ENCODE peak calls at places on chromosomes 16 and 17, in nine cellular contexts. One of them, this sample, is unnamed.

GRCh38 chr16:69443809-69444611 is 19.6 kb downstream of the CYB5B start:
- DNase-seq in A673: no peak
- DNase-seq in IMR-90: peak; percentile 47
- DNase-seq in mucosa of descending colon: peak; percentile 44
- DNase-seq in HFF-Myc: no peak
- DNase-seq in thoracic aorta: no peak
- DNase-seq in tibial artery: no peak
- DNase-seq in cardiac muscle cell: peak; percentile 52
- DNase-seq in ascending aorta: no peak
- DNase-seq in this sample: peak; percentile 56

GRCh38 chr17:67491009-67491677 is 114.1 kb downstream of the PITPNC1 start:
- DNase-seq in cardiac muscle cell: peak; percentile 97
- DNase-seq in A673: no peak
- DNase-seq in thoracic aorta: peak; percentile 59
- DNase-seq in tibial artery: peak; percentile 89
- DNase-seq in IMR-90: peak; percentile 98
- DNase-seq in HFF-Myc: peak; percentile 88
- DNase-seq in mucosa of descending colon: peak; percentile 52
- DNase-seq in ascending aorta: peak; percentile 77
- DNase-seq in this sample: peak; percentile 100

GRCh38 chr17:11404431-11404830 is 163.4 kb downstream of the SHISA6 start:
- DNase-seq in A673: peak; percentile 71
- DNase-seq in tibial artery: no peak
- DNase-seq in ascending aorta: no peak
- DNase-seq in IMR-90: no peak
- DNase-seq in thoracic aorta: no peak
- DNase-seq in mucosa of descending colon: peak; percentile 23
- DNase-seq in cardiac muscle cell: no peak
- DNase-seq in HFF-Myc: no peak
- DNase-seq in this sample: no peak

GRCh38 chr17:68355093-68355492 is 63.8 kb downstream of the ARSG start:
- DNase-seq in IMR-90: peak; percentile 65
- DNase-seq in cardiac muscle cell: peak; percentile 56
- DNase-seq in HFF-Myc: no peak
- DNase-seq in thoracic aorta: no peak
- DNase-seq in A673: no peak
- DNase-seq in tibial artery: no peak
- DNase-seq in ascending aorta: no peak
- DNase-seq in mucosa of descending colon: no peak
- DNase-seq in this sample: peak; percentile 52

GRCh38 chr16:14531613-14532012 is 98.4 kb downstream of the PARN start:
- DNase-seq in mucosa of descending colon: no peak
- DNase-seq in cardiac muscle cell: no peak
- DNase-seq in tibial artery: no peak
- DNase-seq in ascending aorta: no peak
- DNase-seq in HFF-Myc: no peak
- DNase-seq in thoracic aorta: no peak
- DNase-seq in IMR-90: no peak
- DNase-seq in A673: no peak
- DNase-seq in this sample: no peak

GRCh38 chr17:28963212-28963611 is 11.9 kb upstream of the PHF12 start:
- DNase-seq in HFF-Myc: no peak
- DNase-seq in A673: no peak
- DNase-seq in ascending aorta: no peak
- DNase-seq in cardiac muscle cell: peak; percentile 41
- DNase-seq in mucosa of descending colon: no peak
- DNase-seq in tibial artery: no peak
- DNase-seq in IMR-90: peak; percentile 34
- DNase-seq in thoracic aorta: no peak
- DNase-seq in this sample: peak; percentile 44

GRCh38 chr17:47955497-47956461 is 1.9 kb downstream of the PRR15L start:
- DNase-seq in HFF-Myc: no peak
- DNase-seq in ascending aorta: no peak
- DNase-seq in tibial artery: no peak
- DNase-seq in cardiac muscle cell: no peak
- DNase-seq in thoracic aorta: no peak
- DNase-seq in mucosa of descending colon: peak; percentile 74
- DNase-seq in A673: no peak
- DNase-seq in IMR-90: no peak
- DNase-seq in this sample: no peak

GRCh38 chr16:6165330-6165984 is 1067.9 kb upstream of the EEF2KMT start:
- DNase-seq in IMR-90: no peak
- DNase-seq in tibial artery: no peak
- DNase-seq in cardiac muscle cell: no peak
- DNase-seq in HFF-Myc: no peak
- DNase-seq in A673: peak; percentile 21
- DNase-seq in thoracic aorta: no peak
- DNase-seq in mucosa of descending colon: no peak
- DNase-seq in ascending aorta: no peak
- DNase-seq in this sample: no peak

GRCh38 chr17:6831662-6832263 is at the start of gene TEKT1:
- DNase-seq in cardiac muscle cell: peak; percentile 89
- DNase-seq in HFF-Myc: peak; percentile 26
- DNase-seq in thoracic aorta: peak; percentile 15
- DNase-seq in ascending aorta: peak; percentile 25
- DNase-seq in IMR-90: peak; percentile 26
- DNase-seq in mucosa of descending colon: peak; percentile 80
- DNase-seq in A673: peak; percentile 60
- DNase-seq in tibial artery: peak; percentile 71
- DNase-seq in this sample: peak; percentile 38

GRCh38 chr16:15948532-15949209 is 745 bp upstream of the ABCC1 start:
- DNase-seq in HFF-Myc: no peak
- DNase-seq in A673: no peak
- DNase-seq in cardiac muscle cell: no peak
- DNase-seq in thoracic aorta: no peak
- DNase-seq in tibial artery: no peak
- DNase-seq in IMR-90: no peak
- DNase-seq in mucosa of descending colon: peak; percentile 52
- DNase-seq in ascending aorta: no peak
- DNase-seq in this sample: no peak

GRCh38 chr17:57107498-57108101 is 22.6 kb downstream of the AKAP1 start:
- DNase-seq in A673: no peak
- DNase-seq in IMR-90: peak; percentile 42
- DNase-seq in mucosa of descending colon: peak; percentile 82
- DNase-seq in ascending aorta: no peak
- DNase-seq in tibial artery: no peak
- DNase-seq in cardiac muscle cell: no peak
- DNase-seq in thoracic aorta: no peak
- DNase-seq in HFF-Myc: no peak
- DNase-seq in this sample: peak; percentile 18

GRCh38 chr17:56665864-56666263 is 72.4 kb downstream of the NOG start:
- DNase-seq in tibial artery: no peak
- DNase-seq in ascending aorta: no peak
- DNase-seq in cardiac muscle cell: no peak
- DNase-seq in A673: no peak
- DNase-seq in thoracic aorta: no peak
- DNase-seq in mucosa of descending colon: no peak
- DNase-seq in HFF-Myc: no peak
- DNase-seq in IMR-90: no peak
- DNase-seq in this sample: no peak

GRCh38 chr17:42997984-42998938 is at the start of gene RPL27:
- DNase-seq in tibial artery: peak; percentile 99
- DNase-seq in ascending aorta: peak; percentile 95
- DNase-seq in HFF-Myc: peak; percentile 100
- DNase-seq in mucosa of descending colon: peak; percentile 99
- DNase-seq in cardiac muscle cell: peak; percentile 100
- DNase-seq in A673: peak; percentile 98
- DNase-seq in thoracic aorta: peak; percentile 95
- DNase-seq in IMR-90: peak; percentile 100
- DNase-seq in this sample: peak; percentile 100

GRCh38 chr17:42999003-42999525 is 845 bp downstream of the RPL27 start:
- DNase-seq in cardiac muscle cell: no peak
- DNase-seq in IMR-90: no peak
- DNase-seq in mucosa of descending colon: no peak
- DNase-seq in ascending aorta: no peak
- DNase-seq in tibial artery: no peak
- DNase-seq in HFF-Myc: no peak
- DNase-seq in A673: no peak
- DNase-seq in thoracic aorta: no peak
- DNase-seq in this sample: no peak

GRCh38 chr17:42992872-42993271 is 5.3 kb upstream of the RPL27 start:
- DNase-seq in IMR-90: no peak
- DNase-seq in ascending aorta: no peak
- DNase-seq in cardiac muscle cell: no peak
- DNase-seq in thoracic aorta: no peak
- DNase-seq in tibial artery: no peak
- DNase-seq in mucosa of descending colon: no peak
- DNase-seq in A673: no peak
- DNase-seq in HFF-Myc: no peak
- DNase-seq in this sample: no peak

GRCh38 chr17:42997390-42997983 is 732 bp upstream of the RPL27 start:
- DNase-seq in thoracic aorta: no peak
- DNase-seq in tibial artery: no peak
- DNase-seq in IMR-90: no peak
- DNase-seq in ascending aorta: no peak
- DNase-seq in A673: no peak
- DNase-seq in HFF-Myc: no peak
- DNase-seq in mucosa of descending colon: no peak
- DNase-seq in cardiac muscle cell: no peak
- DNase-seq in this sample: no peak
- H3K4me3 ChIP-seq in thoracic aorta: peak overlapping the region; percentile 90
- H3K4me3 ChIP-seq in tibial artery: peak overlapping the region; percentile 30
- H3K4me3 ChIP-seq in IMR-90: peak overlapping the region; percentile 12
- H3K4me3 ChIP-seq in ascending aorta: peak overlapping the region; percentile 18
- H3K4me3 ChIP-seq in A673: peak overlapping the region; percentile 92
- H3K4me3 ChIP-seq in HFF-Myc: peak overlapping the region; percentile 10
- H3K4me3 ChIP-seq in mucosa of descending colon: no peak overlapping the region
- H3K4me3 ChIP-seq in cardiac muscle cell: peak overlapping the region; percentile 17
- H3K4me3 ChIP-seq in this sample: peak overlapping the region; percentile 22

DNA sequence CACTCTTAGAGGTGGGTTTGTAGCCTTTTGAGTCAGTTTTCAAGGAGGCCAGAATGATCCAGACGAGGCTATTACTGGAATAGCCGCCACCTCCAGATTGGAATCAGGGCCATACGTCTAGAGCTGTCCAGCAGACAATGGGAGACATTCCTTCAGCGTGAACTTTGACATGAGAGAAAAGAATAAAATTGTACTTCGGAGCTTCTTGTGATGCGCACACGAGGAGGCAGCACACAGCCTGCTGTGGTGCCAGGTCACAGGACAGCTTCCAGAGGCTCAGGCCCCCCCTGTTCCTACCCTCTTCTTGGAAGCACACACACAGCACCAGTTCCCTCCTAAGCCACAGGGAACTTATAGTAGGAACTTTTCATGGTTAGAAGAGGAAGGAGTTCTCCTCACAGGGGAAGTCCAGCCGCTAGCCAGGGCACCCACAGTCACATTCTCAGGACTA is 81.0 kb downstream of the VPS53 start:
- DNase-seq in mucosa of descending colon: no peak
- DNase-seq in thoracic aorta: no peak
- DNase-seq in HFF-Myc: no peak
- DNase-seq in cardiac muscle cell: peak; percentile 57
- DNase-seq in A673: no peak
- DNase-seq in ascending aorta: no peak
- DNase-seq in IMR-90: no peak
- DNase-seq in tibial artery: peak; percentile 48
- DNase-seq in this sample: no peak
- TF ChIP-seq CTCF in mucosa of descending colon: no peak
- TF ChIP-seq CTCF in thoracic aorta: no peak
- TF ChIP-seq CTCF in HFF-Myc: no peak
- TF ChIP-seq CTCF in cardiac muscle cell: no peak
- TF ChIP-seq CTCF in A673: no peak
- TF ChIP-seq CTCF in ascending aorta: no peak
- TF ChIP-seq CTCF in IMR-90: no peak
- TF ChIP-seq CTCF in tibial artery: no peak
- TF ChIP-seq CTCF in this sample: no peak

GRCh38 chr17:72380737-72381136 is 259.9 kb downstream of the SOX9 start:
- DNase-seq in IMR-90: no peak
- DNase-seq in cardiac muscle cell: no peak
- DNase-seq in tibial artery: no peak
- DNase-seq in A673: no peak
- DNase-seq in HFF-Myc: no peak
- DNase-seq in ascending aorta: no peak
- DNase-seq in thoracic aorta: no peak
- DNase-seq in mucosa of descending colon: no peak
- DNase-seq in this sample: no peak

GRCh38 chr17:72378414-72379395 is 257.9 kb downstream of the SOX9 start:
- DNase-seq in IMR-90: no peak
- DNase-seq in mucosa of descending colon: no peak
- DNase-seq in ascending aorta: no peak
- DNase-seq in thoracic aorta: no peak
- DNase-seq in cardiac muscle cell: no peak
- DNase-seq in HFF-Myc: no peak
- DNase-seq in A673: peak; percentile 78
- DNase-seq in tibial artery: no peak
- DNase-seq in this sample: no peak

GRCh38 chr17:72380120-72380519 is 259.3 kb downstream of the SOX9 start:
- DNase-seq in thoracic aorta: no peak
- DNase-seq in IMR-90: no peak
- DNase-seq in mucosa of descending colon: no peak
- DNase-seq in A673: no peak
- DNase-seq in HFF-Myc: no peak
- DNase-seq in ascending aorta: no peak
- DNase-seq in tibial artery: no peak
- DNase-seq in cardiac muscle cell: no peak
- DNase-seq in this sample: no peak

GRCh38 chr17:72373910-72374741 is 253.3 kb downstream of the SOX9 start:
- DNase-seq in IMR-90: peak; percentile 63
- DNase-seq in ascending aorta: no peak
- DNase-seq in A673: peak; percentile 71
- DNase-seq in HFF-Myc: no peak
- DNase-seq in cardiac muscle cell: peak; percentile 34
- DNase-seq in tibial artery: no peak
- DNase-seq in thoracic aorta: no peak
- DNase-seq in mucosa of descending colon: no peak
- DNase-seq in this sample: peak; percentile 24

GRCh38 chr17:72376486-72377345 is 255.9 kb downstream of the SOX9 start:
- DNase-seq in IMR-90: peak; percentile 48
- DNase-seq in A673: peak; percentile 90
- DNase-seq in HFF-Myc: no peak
- DNase-seq in tibial artery: no peak
- DNase-seq in mucosa of descending colon: no peak
- DNase-seq in cardiac muscle cell: no peak
- DNase-seq in ascending aorta: no peak
- DNase-seq in thoracic aorta: no peak
- DNase-seq in this sample: peak; percentile 88
- H3K4me3 ChIP-seq in IMR-90: no peak overlapping the region
- H3K4me3 ChIP-seq in A673: no peak overlapping the region
- H3K4me3 ChIP-seq in HFF-Myc: no peak overlapping the region
- H3K4me3 ChIP-seq in tibial artery: no peak overlapping the region
- H3K4me3 ChIP-seq in mucosa of descending colon: no peak overlapping the region
- H3K4me3 ChIP-seq in cardiac muscle cell: no peak overlapping the region
- H3K4me3 ChIP-seq in ascending aorta: no peak overlapping the region
- H3K4me3 ChIP-seq in thoracic aorta: no peak overlapping the region
- H3K4me3 ChIP-seq in this sample: no peak overlapping the region

GRCh38 chr16:3123986-3124886 is 10.6 kb upstream of the ZNF213 start:
- DNase-seq in tibial artery: peak; percentile 97
- DNase-seq in thoracic aorta: peak; percentile 93
- DNase-seq in IMR-90: peak; percentile 87
- DNase-seq in A673: peak; percentile 97
- DNase-seq in cardiac muscle cell: peak; percentile 96
- DNase-seq in ascending aorta: peak; percentile 88
- DNase-seq in HFF-Myc: peak; percentile 78
- DNase-seq in mucosa of descending colon: peak; percentile 99
- DNase-seq in this sample: peak; percentile 97
- TF ChIP-seq CTCF in tibial artery: no peak
- TF ChIP-seq CTCF in thoracic aorta: peak; percentile 5
- TF ChIP-seq CTCF in IMR-90: peak; percentile 37
- TF ChIP-seq CTCF in A673: peak; percentile 37
- TF ChIP-seq CTCF in cardiac muscle cell: peak; percentile 27
- TF ChIP-seq CTCF in ascending aorta: no peak
- TF ChIP-seq CTCF in HFF-Myc: no peak
- TF ChIP-seq CTCF in mucosa of descending colon: no peak
- TF ChIP-seq CTCF in this sample: peak; percentile 29

GRCh38 chr16:57041182-57042156 is 50.9 kb upstream of the CPNE2 start:
- DNase-seq in mucosa of descending colon: peak; percentile 50
- DNase-seq in IMR-90: no peak
- DNase-seq in ascending aorta: no peak
- DNase-seq in A673: no peak
- DNase-seq in thoracic aorta: no peak
- DNase-seq in cardiac muscle cell: no peak
- DNase-seq in HFF-Myc: no peak
- DNase-seq in tibial artery: no peak
- DNase-seq in this sample: no peak
- H3K4me3 ChIP-seq in mucosa of descending colon: no peak overlapping the region
- H3K4me3 ChIP-seq in IMR-90: no peak overlapping the region
- H3K4me3 ChIP-seq in ascending aorta: no peak overlapping the region
- H3K4me3 ChIP-seq in A673: no peak overlapping the region
- H3K4me3 ChIP-seq in thoracic aorta: no peak overlapping the region
- H3K4me3 ChIP-seq in cardiac muscle cell: no peak overlapping the region
- H3K4me3 ChIP-seq in HFF-Myc: no peak overlapping the region
- H3K4me3 ChIP-seq in tibial artery: no peak overlapping the region
- H3K4me3 ChIP-seq in this sample: no peak overlapping the region

This sample was measured in foreskin fibroblast.